ENCODE peak calls at places on chromosomes 12 and 14, in nine cellular contexts. G is transverse colon, J is neural progenitor cell, T is left ventricle myocardium inferior, C is kidney, Q is RWPE1, A is lower lobe of right lung, K is fibroblast of the aortic adventitia, W is ovary. I is an unnamed sample.

GRCh38 chr14:78567343-78567742 is 397.2 kb downstream of the NRXN3 start:
- DNase-seq in K (peak), W (no peak), T (no peak), A (no peak), J (no peak), Q (no peak), C (no peak), G (no peak), I (no peak)

GRCh38 chr14:90439874-90440442 is 43.1 kb downstream of the CALM1 start:
- DNase-seq in Q (no peak), C (no peak), A (no peak), W (no peak), J (peak), G (no peak), T (no peak), K (no peak), I (no peak)

GRCh38 chr12:84922721-84923120 is 10.1 kb upstream of the SLC6A15 start:
- DNase-seq in T (no peak), A (no peak), Q (no peak), G (no peak), K (peak), W (no peak), J (no peak), C (no peak), I (no peak)

GRCh38 chr12:54708836-54709235 is 60.7 kb upstream of the DCD start:
- DNase-seq in J (no peak), T (no peak), C (no peak), K (no peak), A (no peak), W (no peak), Q (no peak), G (no peak), I (no peak)

GRCh38 chr12:121797937-121798801 is 4.7 kb upstream of the RHOF start:
- DNase-seq in A (no peak), T (peak), C (peak), K (peak), G (peak), W (peak), J (peak), Q (no peak), I (no peak)

GRCh38 chr12:6321905-6322304 is 11.4 kb downstream of the PLEKHG6 start:
- DNase-seq in G (no peak), T (no peak), C (no peak), A (no peak), W (no peak), Q (no peak), K (no peak), J (no peak), I (no peak)

GRCh38 chr12:11779286-11779685 is 129.8 kb downstream of the ETV6 start:
- DNase-seq in J (no peak), Q (no peak), A (no peak), W (no peak), K (peak), G (no peak), T (no peak), C (no peak), I (no peak)

GRCh38 chr14:22978487-22978837 is 3.9 kb downstream of the AJUBA start:
- DNase-seq in J (no peak), C (no peak), K (no peak), W (no peak), Q (no peak), T (no peak), G (no peak), A (no peak), I (no peak)

GRCh38 chr12:58030566-58031279 is 89.4 kb downstream of the ATP23 start:
- DNase-seq in A (no peak), J (no peak), K (peak), Q (peak), W (no peak), G (no peak), T (no peak), C (no peak), I (no peak)

GRCh38 chr12:98295681-98296080 is 219.7 kb upstream of the TMPO start:
- DNase-seq in G (no peak), Q (no peak), A (no peak), J (no peak), K (no peak), W (no peak), C (no peak), T (no peak), I (no peak)

GRCh38 chr14:55518391-55518790 is 61.6 kb upstream of the KTN1 start:
- DNase-seq in T (no peak), Q (no peak), W (no peak), J (no peak), C (no peak), G (no peak), K (no peak), A (no peak), I (no peak)

GRCh38 chr14:63543826-63544320 is 696 bp upstream of the PPP2R5E start:
- DNase-seq in C (no peak), T (no peak), W (no peak), J (peak), A (no peak), K (no peak), G (no peak), Q (no peak), I (no peak)

GRCh38 chr14:68794856-68795601 is 2.2 kb upstream of the ZFP36L1 start:
- DNase-seq in J (peak), A (no peak), G (peak), K (peak), Q (no peak), C (peak), T (no peak), W (peak), I (peak)

DNA sequence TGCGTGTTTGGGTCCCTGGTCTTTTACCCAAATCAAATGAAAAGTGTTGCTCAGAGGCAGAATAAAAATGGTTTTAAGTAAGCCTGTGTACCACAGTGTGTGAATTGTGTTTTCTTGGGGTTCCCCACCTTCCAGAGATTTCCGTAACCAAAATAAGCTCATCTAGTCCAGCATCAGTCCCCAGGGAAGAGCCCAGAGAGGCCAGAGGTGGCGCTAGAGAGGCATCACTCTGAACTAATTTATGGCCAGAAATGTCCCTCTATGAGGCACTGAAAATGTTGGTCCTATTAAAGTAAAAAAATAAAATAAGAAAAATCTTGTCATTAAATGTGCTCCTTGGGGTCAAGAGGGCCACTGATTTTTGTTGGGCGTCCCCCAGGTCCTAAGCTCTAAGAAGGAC is 24.9 kb upstream of the PRKAB1 start:
- DNase-seq in C (no peak), J (peak), K (no peak), W (no peak), A (no peak), G (no peak), T (no peak), Q (no peak), I (no peak)
- TF ChIP-seq CTCF in C (no peak), J (peak), K (peak), W (no peak), A (peak), G (peak), T (no peak), Q (no peak), I (peak)

GRCh38 chr14:36208690-36209278 is 32.3 kb upstream of the PTCSC3 start:
- DNase-seq in J (no peak), Q (no peak), W (no peak), C (no peak), G (no peak), A (no peak), T (no peak), K (no peak), I (no peak)

GRCh38 chr14:36207500-36207899 is 31.0 kb upstream of the PTCSC3 start:
- DNase-seq in J (peak), T (no peak), G (no peak), C (no peak), A (no peak), W (no peak), Q (no peak), K (peak), I (no peak)

DNA sequence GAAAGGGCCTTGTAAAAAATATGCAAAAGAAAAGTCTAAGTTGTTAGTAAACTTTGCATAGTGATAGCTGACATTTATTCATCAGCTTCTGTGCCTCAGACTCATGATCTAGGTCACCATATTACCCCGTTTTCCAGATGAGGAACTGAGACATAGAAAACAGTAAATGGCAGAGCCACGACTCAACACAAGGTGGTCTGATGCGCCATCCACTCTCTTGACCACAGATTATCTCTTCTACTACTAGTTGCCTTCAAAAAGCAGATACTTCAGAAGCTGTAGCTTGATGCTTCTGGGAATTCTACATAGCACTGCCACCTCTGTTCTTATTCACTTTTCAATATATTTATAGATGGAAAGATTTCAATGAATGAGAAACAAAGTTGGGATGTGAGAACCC is 28.2 kb upstream of the PTCSC3 start:
- DNase-seq in W (no peak), A (no peak), G (no peak), K (no peak), C (no peak), Q (no peak), J (no peak), T (no peak), I (no peak)
- TF ChIP-seq CTCF in W (no peak), A (no peak), G (no peak), K (no peak), C (no peak), Q (no peak), J (no peak), T (no peak), I (no peak)

DNA sequence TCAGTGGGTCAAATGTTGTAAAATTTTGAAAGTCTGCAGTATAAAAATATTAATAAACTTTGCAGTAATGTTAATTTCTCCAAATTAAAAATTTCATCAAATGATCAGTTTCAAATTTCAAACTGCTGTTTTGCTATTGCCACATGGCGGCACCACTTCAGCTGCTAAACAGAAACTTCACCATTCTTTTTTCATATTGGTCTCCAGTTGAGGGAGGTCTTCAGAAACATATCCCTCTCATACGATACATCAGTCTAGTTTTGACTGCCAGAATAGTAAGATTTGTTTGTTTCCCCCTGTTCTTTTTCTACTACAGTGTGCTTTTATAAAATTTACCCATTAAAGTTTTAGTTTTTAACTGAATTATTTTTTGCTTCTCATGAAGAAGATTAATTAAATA is 4.2 kb upstream of the TRHDE start:
- DNase-seq in Q (no peak), A (no peak), W (no peak), C (no peak), G (no peak), J (no peak), T (no peak), K (no peak), I (no peak)
- TF ChIP-seq CTCF in Q (no peak), A (no peak), W (no peak), C (peak), G (no peak), J (peak), T (no peak), K (peak), I (no peak)

GRCh38 chr12:103632554-103633216 is 45.6 kb downstream of the STAB2 start:
- DNase-seq in W (no peak), G (peak), T (no peak), Q (peak), C (peak), K (peak), J (peak), A (peak), I (peak)
- TF ChIP-seq CTCF in W (no peak), G (peak), T (peak), Q (peak), C (peak), K (peak), J (peak), A (peak), I (peak)

DNA sequence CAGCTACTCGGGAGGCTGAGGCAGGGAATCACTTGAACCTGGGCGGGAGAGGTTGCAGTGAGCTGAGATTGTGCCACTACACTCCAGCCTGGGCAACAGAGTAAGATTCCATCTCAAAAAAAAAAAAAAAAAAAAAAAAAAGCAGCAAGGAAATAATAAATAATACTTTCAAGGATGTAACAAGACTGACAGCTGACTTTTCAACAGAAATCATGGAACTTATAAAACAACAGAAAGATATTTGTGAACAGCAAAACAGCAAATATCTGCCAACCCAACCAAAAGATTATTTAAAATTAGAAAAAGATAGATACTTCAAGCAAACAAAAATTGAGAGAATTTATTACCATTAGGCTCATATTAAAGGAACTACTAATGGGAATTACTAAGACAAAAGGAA is 115.1 kb downstream of the TSHR start:
- DNase-seq in T (no peak), G (no peak), J (no peak), Q (no peak), C (no peak), K (no peak), W (no peak), A (no peak), I (no peak)
- TF ChIP-seq CTCF in T (no peak), G (no peak), J (no peak), Q (no peak), C (no peak), K (no peak), W (no peak), A (no peak), I (no peak)

GRCh38 chr12:126055521-126055920 is 990.3 kb downstream of the AACS start:
- DNase-seq in J (no peak), W (no peak), T (no peak), G (no peak), C (no peak), K (peak), A (no peak), Q (peak), I (no peak)

GRCh38 chr12:126051611-126052107 is 986.4 kb downstream of the AACS start:
- DNase-seq in W (no peak), A (no peak), G (no peak), C (no peak), T (no peak), Q (peak), J (no peak), K (peak), I (no peak)
- TF ChIP-seq CTCF in W (no peak), A (no peak), G (no peak), C (no peak), T (no peak), Q (peak), J (no peak), K (peak), I (no peak)

DNA sequence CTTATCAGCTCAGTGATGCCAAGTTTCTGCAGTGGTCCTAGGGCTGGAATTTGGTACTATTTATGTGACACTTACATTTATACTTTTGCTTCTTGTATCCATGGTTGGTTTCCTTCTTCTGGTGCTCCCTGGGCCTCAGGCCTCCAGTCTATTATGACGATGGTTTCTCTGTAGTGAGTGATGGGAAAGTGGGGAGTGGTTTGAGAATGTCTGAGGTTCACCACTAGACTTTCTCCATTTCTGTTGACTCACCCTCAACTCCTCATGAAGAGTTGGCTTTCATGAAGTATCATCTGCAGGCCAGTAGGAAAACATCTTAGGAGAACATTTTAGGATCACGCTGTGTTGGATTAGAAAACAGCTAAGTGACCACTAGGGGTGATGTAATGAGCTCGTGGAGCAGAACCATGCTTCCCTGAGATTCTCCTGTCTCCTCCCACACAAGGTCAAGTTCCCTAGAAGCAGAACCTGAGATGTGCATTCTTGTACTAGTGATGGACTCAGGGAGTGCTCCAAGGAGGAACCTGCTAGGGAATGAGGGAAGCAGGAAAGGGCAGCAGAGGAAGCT is 32.1 kb downstream of the RPH3A start:
- DNase-seq in Q (no peak), C (no peak), A (no peak), W (no peak), G (no peak), K (no peak), J (no peak), T (no peak), I (no peak)
- TF ChIP-seq CTCF in Q (no peak), C (no peak), A (no peak), W (no peak), G (no peak), K (no peak), J (no peak), T (no peak), I (no peak)

DNA sequence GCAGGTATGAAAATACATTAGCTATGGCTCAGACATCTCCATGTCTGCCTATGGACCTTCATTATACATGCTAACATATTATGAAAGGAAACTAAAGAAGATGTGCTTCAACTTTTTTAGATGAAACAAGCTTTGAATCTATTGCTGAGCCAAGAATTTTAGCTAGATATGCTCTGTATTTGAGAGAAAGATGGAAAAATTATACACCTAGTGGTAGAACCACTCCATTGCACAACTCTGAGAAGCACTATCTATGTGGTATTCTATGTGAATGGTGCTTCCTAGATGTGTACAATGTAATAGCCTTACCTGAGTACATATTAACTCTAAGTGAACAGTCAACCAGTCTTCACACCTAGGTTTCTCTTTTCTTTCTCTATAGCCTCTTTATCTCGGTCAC is 17.3 kb downstream of the EPYC start:
- DNase-seq in J (no peak), Q (no peak), A (no peak), G (no peak), K (no peak), W (no peak), C (no peak), T (no peak), I (no peak)
- TF ChIP-seq CTCF in J (peak), Q (no peak), A (no peak), G (no peak), K (peak), W (no peak), C (no peak), T (no peak), I (no peak)

DNA sequence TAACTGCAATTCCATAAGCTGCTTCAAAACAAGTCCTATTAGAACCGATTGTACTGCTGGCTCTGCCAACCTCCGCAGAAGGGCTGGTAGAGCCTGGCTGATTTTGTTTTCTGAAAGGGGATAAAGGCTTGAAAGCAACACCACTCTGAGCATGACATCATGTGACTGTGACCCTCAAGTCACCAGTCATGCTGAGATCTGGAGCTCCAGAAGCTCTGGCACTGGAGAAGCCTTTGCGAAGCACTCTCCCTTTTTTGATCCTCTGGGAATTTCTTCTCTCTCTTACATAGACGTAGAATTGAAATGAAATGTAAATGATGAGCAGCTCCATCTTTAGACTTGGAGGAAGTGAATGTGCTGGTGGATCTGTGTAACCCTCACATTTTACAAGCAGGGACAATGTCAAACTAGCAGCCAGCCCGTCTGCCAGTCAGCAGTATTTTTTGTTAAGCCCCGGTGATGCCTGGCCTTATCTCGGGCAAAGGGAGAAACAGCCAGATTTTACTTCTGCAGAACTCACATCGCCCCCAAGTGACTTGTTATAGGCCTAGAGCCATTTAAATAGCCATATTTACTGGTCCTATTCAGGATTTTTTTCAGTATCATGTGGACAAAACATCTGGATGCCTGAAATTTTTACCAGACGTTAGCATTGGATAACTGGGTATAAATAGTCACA is 112.1 kb upstream of the NPAS3 start:
- DNase-seq in W (no peak), T (no peak), A (no peak), J (peak), G (no peak), Q (no peak), K (peak), C (no peak), I (no peak)
- TF ChIP-seq CTCF in W (no peak), T (peak), A (no peak), J (peak), G (no peak), Q (no peak), K (peak), C (no peak), I (no peak)